ENCODE peak calls at places on chromosomes 12 and 14, in ten cellular contexts. S is choroid plexus epithelial cell; E is NCI-H2107; D is lower lobe of right lung; B is stimulated activated CD4-positive, alpha-beta T cell treated with anti-CD3 and anti-CD28 coated beads, Interleukin-12 subunit alpha, Interleukin-12 subunit beta, amount 100 ng/mL, for 48 hours; Y is heart right ventricle; P is aorta; I is GM04504; X is psoas muscle; O is breast epithelium. L is an unnamed sample.

GRCh38 chr12:18224745-18225144 is 36.6 kb upstream of the PIK3C2G start:
- DNase-seq in S (peak), E (no peak), D (no peak), B (no peak), Y (no peak), P (no peak), I (peak), X (no peak), O (no peak), L (peak)

GRCh38 chr12:85866929-85867776 is 6.9 kb upstream of the NTS start:
- DNase-seq in S (peak), E (no peak), D (no peak), B (no peak), Y (peak), P (no peak), I (peak), X (no peak), O (no peak), L (peak)

GRCh38 chr12:112848972-112849371 is 57.4 kb downstream of the RPH3A start:
- DNase-seq in S (no peak), E (no peak), D (no peak), B (no peak), Y (no peak), P (no peak), I (no peak), X (no peak), O (no peak), L (no peak)

GRCh38 chr14:99129998-99130397 is 142.0 kb downstream of the BCL11B start:
- DNase-seq in S (no peak), E (no peak), D (no peak), B (no peak), Y (no peak), P (peak), I (no peak), X (no peak), O (no peak), L (no peak)

GRCh38 chr12:120093592-120094355 is 22.8 kb downstream of the RAB35 start:
- DNase-seq in S (peak), E (peak), D (no peak), B (no peak), Y (no peak), P (no peak), I (no peak), X (no peak), O (no peak), L (no peak)

GRCh38 chr14:89719371-89720075 is 235.0 kb downstream of the EFCAB11 start:
- DNase-seq in S (no peak), E (no peak), D (no peak), B (no peak), Y (no peak), P (no peak), I (no peak), X (no peak), O (no peak), L (no peak)

GRCh38 chr12:26704684-26705475 is 128.1 kb downstream of the ITPR2 start:
- DNase-seq in S (peak), E (no peak), D (no peak), B (no peak), Y (no peak), P (peak), I (no peak), X (no peak), O (no peak), L (no peak)

GRCh38 chr12:75750950-75751349 is 239.5 kb upstream of the KRR1 start:
- DNase-seq in S (peak), E (no peak), D (no peak), B (no peak), Y (no peak), P (no peak), I (no peak), X (no peak), O (no peak), L (peak)

GRCh38 chr12:727321-727720 is 25.1 kb upstream of the WNK1 start:
- DNase-seq in S (peak), E (no peak), D (no peak), B (no peak), Y (no peak), P (no peak), I (no peak), X (no peak), O (no peak), L (no peak)

GRCh38 chr14:91017011-91017410 is 43.4 kb downstream of the RPS6KA5 start:
- DNase-seq in S (no peak), E (no peak), D (no peak), B (no peak), Y (no peak), P (no peak), I (no peak), X (no peak), O (no peak), L (no peak)

GRCh38 chr12:91406920-91407341 is 224.3 kb upstream of the DCN start:
- DNase-seq in S (peak), E (no peak), D (no peak), B (peak), Y (no peak), P (no peak), I (no peak), X (no peak), O (no peak), L (no peak)

GRCh38 chr12:481422-481821 is 21.7 kb downstream of the B4GALNT3 start:
- DNase-seq in S (peak), E (no peak), D (no peak), B (no peak), Y (peak), P (peak), I (peak), X (peak), O (no peak), L (no peak)

GRCh38 chr12:49346659-49347306 is at the start of gene DNAJC22:
- DNase-seq in S (peak), E (no peak), D (no peak), B (no peak), Y (no peak), P (no peak), I (no peak), X (no peak), O (no peak), L (no peak)

GRCh38 chr12:51951843-51952722 is 584 bp downstream of the ACVR1B start:
- DNase-seq in S (no peak), E (no peak), D (peak), B (no peak), Y (peak), P (peak), I (no peak), X (peak), O (no peak), L (no peak)

GRCh38 chr12:232731-233614 is 19.0 kb upstream of the SLC6A12 start:
- DNase-seq in S (no peak), E (no peak), D (no peak), B (no peak), Y (no peak), P (peak), I (no peak), X (no peak), O (peak), L (no peak)

GRCh38 chr12:68831751-68832503 is 23.9 kb downstream of the MDM2 start:
- DNase-seq in S (no peak), E (no peak), D (no peak), B (no peak), Y (no peak), P (no peak), I (no peak), X (no peak), O (no peak), L (no peak)

GRCh38 chr12:47742253-47742825 is 16.3 kb downstream of the RAPGEF3 start:
- DNase-seq in S (peak), E (no peak), D (peak), B (peak), Y (peak), P (no peak), I (no peak), X (no peak), O (peak), L (no peak)

GRCh38 chr14:45038865-45039264 is 45.1 kb upstream of the PRPF39 start:
- DNase-seq in S (no peak), E (no peak), D (no peak), B (no peak), Y (no peak), P (no peak), I (no peak), X (no peak), O (no peak), L (no peak)

GRCh38 chr12:48782457-48783395 is 6.2 kb downstream of the ADCY6 start:
- DNase-seq in S (no peak), E (no peak), D (no peak), B (no peak), Y (no peak), P (no peak), I (no peak), X (no peak), O (no peak), L (no peak)

GRCh38 chr12:108009442-108009841 is 119.6 kb upstream of the WSCD2 start:
- DNase-seq in S (no peak), E (no peak), D (no peak), B (no peak), Y (no peak), P (no peak), I (no peak), X (no peak), O (no peak), L (no peak)

GRCh38 chr12:125187148-125187733 is 122.0 kb downstream of the AACS start:
- DNase-seq in S (no peak), E (no peak), D (no peak), B (no peak), Y (no peak), P (no peak), I (no peak), X (no peak), O (no peak), L (no peak)

GRCh38 chr12:28104893-28105864 is 85.1 kb upstream of the CCDC91 start:
- DNase-seq in S (no peak), E (no peak), D (no peak), B (no peak), Y (no peak), P (no peak), I (no peak), X (no peak), O (no peak), L (no peak)

GRCh38 chr12:29655861-29656260 is 127.9 kb downstream of the TMTC1 start:
- DNase-seq in S (no peak), E (no peak), D (no peak), B (no peak), Y (peak), P (no peak), I (no peak), X (peak), O (no peak), L (no peak)

GRCh38 chr14:89941830-89942377 is 12.6 kb downstream of the EFCAB11 start:
- DNase-seq in S (no peak), E (no peak), D (no peak), B (no peak), Y (no peak), P (no peak), I (no peak), X (no peak), O (no peak), L (no peak)

GRCh38 chr14:64680013-64680674 is 24.1 kb upstream of the PLEKHG3 start:
- DNase-seq in S (no peak), E (no peak), D (no peak), B (no peak), Y (no peak), P (peak), I (no peak), X (no peak), O (no peak), L (no peak)

GRCh38 chr12:126899926-126900792 is 1366.8 kb upstream of the TMEM132C start:
- DNase-seq in S (no peak), E (no peak), D (no peak), B (no peak), Y (no peak), P (no peak), I (no peak), X (no peak), O (no peak), L (no peak)

GRCh38 chr14:95291859-95292542 is 27.7 kb downstream of the CLMN start:
- DNase-seq in S (peak), E (peak), D (no peak), B (peak), Y (peak), P (peak), I (no peak), X (peak), O (peak), L (no peak)

GRCh38 chr12:10212623-10213131 is at the start of gene GABARAPL1:
- DNase-seq in S (peak), E (peak), D (peak), B (peak), Y (peak), P (peak), I (peak), X (peak), O (peak), L (peak)

GRCh38 chr12:95412826-95413311 is 61.1 kb upstream of the METAP2 start:
- DNase-seq in S (peak), E (no peak), D (no peak), B (no peak), Y (no peak), P (no peak), I (peak), X (no peak), O (no peak), L (peak)

GRCh38 chr14:35932659-35933159 is 106.6 kb downstream of the BRMS1L start:
- DNase-seq in S (no peak), E (no peak), D (no peak), B (peak), Y (no peak), P (no peak), I (no peak), X (no peak), O (no peak), L (no peak)

GRCh38 chr12:51351913-51352532 is 5.5 kb upstream of the CELA1 start:
- DNase-seq in S (peak), E (peak), D (peak), B (no peak), Y (peak), P (no peak), I (peak), X (no peak), O (no peak), L (no peak)

GRCh38 chr12:22206111-22206728 is 128.3 kb downstream of the ST8SIA1 start:
- DNase-seq in S (no peak), E (no peak), D (no peak), B (no peak), Y (no peak), P (no peak), I (no peak), X (no peak), O (no peak), L (no peak)

GRCh38 chr12:104370989-104371870 is 67.7 kb downstream of the EID3 start:
- DNase-seq in S (peak), E (no peak), D (no peak), B (no peak), Y (no peak), P (no peak), I (no peak), X (no peak), O (no peak), L (no peak)

GRCh38 chr12:20508362-20508761 is 140.0 kb downstream of the PDE3A start:
- DNase-seq in S (peak), E (no peak), D (no peak), B (no peak), Y (no peak), P (no peak), I (no peak), X (no peak), O (no peak), L (peak)

GRCh38 chr14:71586131-71586893 is 345.9 kb upstream of the RGS6 start:
- DNase-seq in S (peak), E (peak), D (no peak), B (no peak), Y (no peak), P (peak), I (no peak), X (peak), O (no peak), L (peak)

GRCh38 chr12:20189767-20190166 is 178.6 kb upstream of the PDE3A start:
- DNase-seq in S (no peak), E (no peak), D (no peak), B (no peak), Y (no peak), P (no peak), I (no peak), X (no peak), O (no peak), L (no peak)